ENCODE peak calls at places on chromosomes 5 and 9, in seven cellular contexts. O, P, A, Y, U, L and I are unnamed samples.

GRCh38 chr5:135169753-135170152 is 135.7 kb upstream of the PITX1 start:
- DNase-seq in O (no peak), P (no peak), A (no peak), Y (no peak), U (no peak), L (no peak), I (no peak)

GRCh38 chr9:127168756-127169506 is 46.5 kb upstream of the ANGPTL2 start:
- DNase-seq in O (no peak), P (no peak), A (peak), Y (no peak), U (no peak), L (no peak), I (peak)

GRCh38 chr9:112080831-112081542 is 94.1 kb downstream of the SUSD1 start:
- DNase-seq in O (no peak), P (no peak), A (no peak), Y (no peak), U (no peak), L (no peak), I (no peak)

GRCh38 chr5:163595851-163596399 is 90.5 kb downstream of the MAT2B start:
- DNase-seq in O (no peak), P (no peak), A (no peak), Y (no peak), U (no peak), L (no peak), I (no peak)

GRCh38 chr9:116059466-116059865 is 94.1 kb upstream of the PAPPA start:
- DNase-seq in O (no peak), P (no peak), A (no peak), Y (no peak), U (no peak), L (no peak), I (no peak)

GRCh38 chr5:154196955-154197652 is 6.6 kb downstream of the GALNT10 start:
- DNase-seq in O (no peak), P (peak), A (no peak), Y (no peak), U (no peak), L (no peak), I (no peak)

GRCh38 chr9:30846644-30847043 is 1537.8 kb upstream of the ACO1 start:
- DNase-seq in O (no peak), P (no peak), A (no peak), Y (no peak), U (no peak), L (no peak), I (no peak)

GRCh38 chr9:114302727-114303126 is 20.2 kb upstream of the ORM1 start:
- DNase-seq in O (peak), P (no peak), A (peak), Y (no peak), U (no peak), L (no peak), I (peak)

GRCh38 chr5:149761461-149761860 is 31.4 kb downstream of the PPARGC1B start:
- DNase-seq in O (no peak), P (no peak), A (no peak), Y (no peak), U (no peak), L (no peak), I (no peak)

GRCh38 chr9:109972026-109973005 is 192.3 kb downstream of the PALM2AKAP2 start:
- DNase-seq in O (no peak), P (no peak), A (no peak), Y (no peak), U (no peak), L (no peak), I (no peak)

GRCh38 chr9:129109504-129109903 is 1.1 kb downstream of the CRAT start:
- DNase-seq in O (no peak), P (no peak), A (peak), Y (no peak), U (no peak), L (no peak), I (no peak)

GRCh38 chr9:126526218-126527108 is 87.3 kb upstream of the LMX1B start:
- DNase-seq in O (no peak), P (no peak), A (no peak), Y (no peak), U (no peak), L (no peak), I (no peak)

GRCh38 chr5:143671644-143672569 is 140.1 kb upstream of the HMHB1 start:
- DNase-seq in O (no peak), P (no peak), A (no peak), Y (no peak), U (no peak), L (no peak), I (no peak)

GRCh38 chr9:14037331-14037730 is 276.6 kb downstream of the NFIB start:
- DNase-seq in O (no peak), P (no peak), A (no peak), Y (no peak), U (no peak), L (no peak), I (no peak)

GRCh38 chr9:102237094-102237493 is 498.6 kb upstream of the GRIN3A start:
- DNase-seq in O (no peak), P (no peak), A (no peak), Y (no peak), U (no peak), L (no peak), I (no peak)

GRCh38 chr9:91727316-91727861 is 222.6 kb downstream of the ROR2 start:
- DNase-seq in O (no peak), P (peak), A (peak), Y (peak), U (peak), L (peak), I (no peak)

GRCh38 chr9:133833388-133834025 is 95.4 kb upstream of the SARDH start:
- DNase-seq in O (no peak), P (no peak), A (no peak), Y (no peak), U (no peak), L (no peak), I (no peak)

GRCh38 chr9:127336708-127337352 is 60.1 kb upstream of the SLC2A8 start:
- DNase-seq in O (peak), P (peak), A (peak), Y (no peak), U (peak), L (no peak), I (no peak)

GRCh38 chr9:114501786-114502682 is 3.2 kb downstream of the WHRN start:
- DNase-seq in O (no peak), P (peak), A (no peak), Y (no peak), U (no peak), L (no peak), I (no peak)

GRCh38 chr5:42241636-42242035 is 181.6 kb upstream of the GHR start:
- DNase-seq in O (no peak), P (no peak), A (no peak), Y (no peak), U (no peak), L (no peak), I (no peak)
- TF ChIP-seq CTCF in O (no peak), P (no peak), A (no peak), Y (no peak), U (no peak), L (no peak), I (no peak)

DNA sequence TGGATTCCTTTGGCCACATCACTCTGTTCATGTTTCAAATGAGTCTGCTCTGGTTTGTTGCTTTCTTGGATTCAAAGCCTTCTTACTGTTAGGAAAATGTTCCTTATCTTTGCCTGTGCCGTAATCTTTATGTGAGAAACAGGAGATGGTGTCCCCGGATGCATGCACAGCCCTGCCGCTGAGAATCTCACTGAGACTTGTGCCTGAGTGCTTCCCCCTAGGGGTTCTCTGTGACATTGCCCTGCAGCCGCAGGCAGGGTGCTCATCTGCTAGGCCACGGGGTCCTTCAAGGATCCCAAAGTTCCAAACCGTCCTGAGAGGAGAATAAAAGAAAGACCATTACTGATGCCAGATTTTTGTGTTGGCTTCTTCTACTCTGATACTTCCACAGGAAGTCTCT is 81.4 kb upstream of the ANKRD55 start:
- DNase-seq in O (no peak), P (no peak), A (no peak), Y (peak), U (peak), L (peak), I (no peak)
- TF ChIP-seq CTCF in O (peak), P (peak), A (no peak), Y (peak), U (peak), L (peak), I (peak)

DNA sequence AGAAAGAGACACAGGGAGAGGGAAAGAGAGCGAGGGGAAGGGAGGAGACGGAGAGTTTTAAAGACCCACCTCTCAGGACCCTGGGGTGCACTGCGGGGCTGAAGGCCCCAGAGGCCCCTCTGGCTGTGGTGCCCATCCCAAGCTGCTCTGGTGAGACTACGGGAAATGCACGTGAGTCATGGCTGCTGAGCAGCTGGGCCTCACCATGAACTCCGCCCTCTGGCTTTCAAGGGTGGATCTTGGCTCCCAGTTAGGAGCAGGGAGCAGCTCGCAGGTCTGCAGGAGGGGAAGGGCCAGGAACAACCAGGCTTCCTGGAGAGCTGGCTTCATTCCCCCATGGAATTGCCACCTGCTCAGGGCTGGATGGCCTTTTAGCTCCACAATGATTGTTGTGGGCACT is 7.8 kb downstream of the SLC6A3 start:
- DNase-seq in O (no peak), P (peak), A (peak), Y (no peak), U (no peak), L (no peak), I (no peak)
- TF ChIP-seq CTCF in O (no peak), P (no peak), A (no peak), Y (no peak), U (no peak), L (no peak), I (no peak)

DNA sequence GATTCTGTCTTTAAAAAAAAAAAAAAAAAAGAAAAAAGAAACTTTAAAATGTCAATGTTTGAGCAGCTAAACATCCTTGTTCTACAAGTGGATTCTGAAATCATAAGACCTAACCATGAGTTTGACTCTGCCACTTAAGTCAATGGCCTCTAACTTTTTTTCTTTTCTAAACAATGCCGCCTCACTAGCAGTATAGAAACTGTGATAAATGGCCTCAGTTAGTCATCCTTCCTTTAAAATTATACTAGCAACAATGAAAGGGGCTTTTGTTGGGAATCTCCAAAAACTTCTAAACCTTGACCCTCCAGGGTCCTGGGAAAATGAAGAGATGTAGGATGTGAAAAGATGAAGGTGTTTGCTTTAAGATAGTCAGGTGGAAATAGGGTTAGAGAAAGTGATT is 71.1 kb downstream of the FBXL7 start:
- DNase-seq in O (no peak), P (no peak), A (no peak), Y (no peak), U (no peak), L (no peak), I (no peak)
- TF ChIP-seq CTCF in O (no peak), P (no peak), A (no peak), Y (no peak), U (no peak), L (no peak), I (no peak)